ENCODE peak calls at places on chromosomes 13 and 19, in four cellular contexts. One of them, this sample, is unnamed.

GRCh38 chr13:102825921-102826706 is 19.7 kb upstream of the ERCC5 start:
- DNase-seq in K562: no peak
- DNase-seq in HepG2: no peak
- DNase-seq in GM12892: no peak
- DNase-seq in this sample: no peak

GRCh38 chr19:8485561-8486371 is 16.7 kb downstream of the PRAM1 start:
- DNase-seq in K562: no peak
- DNase-seq in HepG2: no peak
- DNase-seq in GM12892: no peak
- DNase-seq in this sample: no peak

GRCh38 chr19:3981736-3982681 is 3.3 kb downstream of the EEF2 start:
- DNase-seq in K562: no peak
- DNase-seq in HepG2: no peak
- DNase-seq in GM12892: no peak
- DNase-seq in this sample: no peak

GRCh38 chr13:26853272-26853818 is 92.8 kb upstream of the GPR12 start:
- DNase-seq in K562: no peak
- DNase-seq in HepG2: no peak
- DNase-seq in GM12892: no peak
- DNase-seq in this sample: no peak

GRCh38 chr19:44602071-44602470 is 11.3 kb upstream of the IGSF23 start:
- DNase-seq in K562: no peak
- DNase-seq in HepG2: no peak
- DNase-seq in GM12892: no peak
- DNase-seq in this sample: no peak

GRCh38 chr19:40805258-40805868 is 6.4 kb downstream of the EGLN2 start:
- DNase-seq in K562: no peak
- DNase-seq in HepG2: no peak
- DNase-seq in GM12892: no peak
- DNase-seq in this sample: no peak

GRCh38 chr13:75486146-75486545 is 4.2 kb upstream of the TBC1D4 start:
- DNase-seq in K562: no peak
- DNase-seq in HepG2: peak
- DNase-seq in GM12892: no peak
- DNase-seq in this sample: no peak

GRCh38 chr19:788821-789472 is 8.3 kb upstream of the PTBP1 start:
- DNase-seq in K562: no peak
- DNase-seq in HepG2: peak
- DNase-seq in GM12892: no peak
- DNase-seq in this sample: no peak

GRCh38 chr13:86464193-86464592 is 665.0 kb upstream of the SLITRK6 start:
- DNase-seq in K562: no peak
- DNase-seq in HepG2: no peak
- DNase-seq in GM12892: no peak
- DNase-seq in this sample: no peak

GRCh38 chr13:47519626-47520025 is 481.4 kb downstream of the SUCLA2 start:
- DNase-seq in K562: no peak
- DNase-seq in HepG2: no peak
- DNase-seq in GM12892: no peak
- DNase-seq in this sample: no peak

GRCh38 chr13:35988648-35989081 is 142.5 kb downstream of the DCLK1 start:
- DNase-seq in K562: no peak
- DNase-seq in HepG2: no peak
- DNase-seq in GM12892: no peak
- DNase-seq in this sample: no peak

GRCh38 chr19:28864577-28865042 is 348.3 kb downstream of the UQCRFS1 start:
- DNase-seq in K562: no peak
- DNase-seq in HepG2: no peak
- DNase-seq in GM12892: no peak
- DNase-seq in this sample: no peak

GRCh38 chr19:19026299-19026971 is 6.9 kb downstream of the SUGP2 start:
- DNase-seq in K562: no peak
- DNase-seq in HepG2: peak
- DNase-seq in GM12892: no peak
- DNase-seq in this sample: no peak

GRCh38 chr13:38483623-38484022 is 134.0 kb downstream of the UFM1 start:
- DNase-seq in K562: no peak
- DNase-seq in HepG2: no peak
- DNase-seq in GM12892: no peak
- DNase-seq in this sample: no peak

GRCh38 chr13:100848304-100848703 is 173.7 kb upstream of the TMTC4 start:
- DNase-seq in K562: no peak
- DNase-seq in HepG2: no peak
- DNase-seq in GM12892: no peak
- DNase-seq in this sample: no peak
- TF ChIP-seq TAF1 in K562: no peak
- TF ChIP-seq TAF1 in HepG2: no peak
- TF ChIP-seq TAF1 in GM12892: no peak
- TF ChIP-seq TAF1 in this sample: no peak

GRCh38 chr13:44718467-44718866 is 142.3 kb upstream of the TSC22D1 start:
- DNase-seq in K562: no peak
- DNase-seq in HepG2: no peak
- DNase-seq in GM12892: no peak
- DNase-seq in this sample: no peak

GRCh38 chr13:44713793-44714469 is 137.8 kb upstream of the TSC22D1 start:
- DNase-seq in K562: no peak
- DNase-seq in HepG2: peak
- DNase-seq in GM12892: no peak
- DNase-seq in this sample: no peak

GRCh38 chr13:44710576-44710975 is 134.4 kb upstream of the TSC22D1 start:
- DNase-seq in K562: no peak
- DNase-seq in HepG2: no peak
- DNase-seq in GM12892: peak
- DNase-seq in this sample: peak

GRCh38 chr13:44719857-44720671 is 143.9 kb upstream of the TSC22D1 start:
- DNase-seq in K562: no peak
- DNase-seq in HepG2: no peak
- DNase-seq in GM12892: no peak
- DNase-seq in this sample: no peak

GRCh38 chr13:44715287-44716224 is 139.4 kb upstream of the TSC22D1 start:
- DNase-seq in K562: no peak
- DNase-seq in HepG2: no peak
- DNase-seq in GM12892: no peak
- DNase-seq in this sample: no peak
- TF ChIP-seq TAF1 in K562: no peak
- TF ChIP-seq TAF1 in HepG2: no peak
- TF ChIP-seq TAF1 in GM12892: no peak
- TF ChIP-seq TAF1 in this sample: no peak

DNA sequence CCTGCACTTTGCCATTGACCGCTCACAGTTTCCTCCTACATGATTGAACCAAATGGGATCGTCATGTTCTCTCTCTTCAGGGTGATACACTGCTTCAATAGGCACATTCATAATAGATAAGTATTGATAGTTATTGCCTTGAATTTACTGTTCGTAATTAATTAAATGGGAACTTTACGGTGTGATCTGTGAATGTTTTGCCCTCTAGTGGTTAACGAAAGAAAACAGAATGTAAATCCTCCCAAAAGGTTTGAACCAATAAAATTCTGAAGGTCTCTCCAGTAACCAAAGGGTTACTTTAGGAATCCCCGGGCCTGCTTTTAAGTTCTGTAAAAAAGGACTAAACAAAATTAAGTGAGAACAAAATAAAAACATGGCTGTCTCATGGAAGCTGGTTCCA is 389.3 kb downstream of the DACH1 start:
- DNase-seq in K562: no peak
- DNase-seq in HepG2: no peak
- DNase-seq in GM12892: no peak
- DNase-seq in this sample: no peak
- TF ChIP-seq TAF1 in K562: no peak
- TF ChIP-seq TAF1 in HepG2: no peak
- TF ChIP-seq TAF1 in GM12892: no peak
- TF ChIP-seq TAF1 in this sample: no peak

GRCh38 chr19:36488816-36489138 is 584 bp downstream of the ZNF566 start:
- DNase-seq in K562: peak
- DNase-seq in HepG2: peak
- DNase-seq in GM12892: peak
- DNase-seq in this sample: no peak
- TF ChIP-seq TAF1 in K562: no peak
- TF ChIP-seq TAF1 in HepG2: no peak
- TF ChIP-seq TAF1 in GM12892: no peak
- TF ChIP-seq TAF1 in this sample: no peak

DNA sequence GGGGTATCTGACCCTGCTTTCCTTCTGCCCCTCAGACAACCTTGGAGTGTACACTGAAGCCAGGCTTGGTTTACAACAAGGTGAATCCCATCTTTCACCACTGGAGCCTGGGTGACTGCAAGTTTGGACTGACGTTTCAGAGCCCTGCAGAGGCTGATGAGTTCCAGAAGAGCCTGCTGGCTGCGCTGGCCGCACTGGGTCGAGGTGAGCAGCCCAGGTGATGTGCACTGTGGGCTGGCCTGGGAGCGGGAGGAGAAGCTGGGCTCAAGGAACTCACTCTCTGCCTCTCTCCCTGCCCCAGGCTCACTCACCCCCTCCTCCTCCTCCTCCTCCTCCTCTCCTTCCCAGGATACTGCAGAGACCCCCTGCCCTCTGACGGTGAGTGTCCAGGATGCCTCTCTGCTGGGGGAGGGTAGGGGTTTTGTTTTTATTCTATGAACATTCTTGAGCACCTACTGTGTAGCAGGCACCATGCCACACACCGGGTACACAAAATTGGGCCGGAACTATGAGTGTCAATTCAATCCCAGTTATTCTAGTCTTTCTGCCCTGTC is 3.5 kb downstream of the SPRED3 start:
- DNase-seq in K562: no peak
- DNase-seq in HepG2: no peak
- DNase-seq in GM12892: no peak
- DNase-seq in this sample: no peak
- TF ChIP-seq TAF1 in K562: no peak
- TF ChIP-seq TAF1 in HepG2: no peak
- TF ChIP-seq TAF1 in GM12892: no peak
- TF ChIP-seq TAF1 in this sample: no peak

DNA sequence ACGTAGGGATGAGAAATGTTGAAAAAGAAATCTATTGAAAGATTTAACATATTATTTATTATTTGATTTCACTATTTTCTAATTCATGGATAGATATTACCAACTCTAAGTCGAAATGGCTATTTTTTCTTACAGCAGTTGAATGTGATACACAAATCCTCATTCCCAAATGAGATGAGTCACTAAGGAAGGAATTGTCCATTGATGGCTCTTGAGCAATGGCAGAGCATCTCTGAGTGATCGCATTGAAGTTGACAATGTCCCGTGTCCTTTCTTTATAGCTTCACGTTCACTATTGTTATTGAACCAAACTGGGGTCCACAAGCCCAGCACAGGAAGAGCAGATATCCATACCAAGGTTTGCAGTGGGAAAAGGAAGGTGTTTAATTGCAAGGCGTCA is 648.3 kb upstream of the SPRY2 start:
- DNase-seq in K562: no peak
- DNase-seq in HepG2: no peak
- DNase-seq in GM12892: no peak
- DNase-seq in this sample: no peak
- TF ChIP-seq TAF1 in K562: no peak
- TF ChIP-seq TAF1 in HepG2: no peak
- TF ChIP-seq TAF1 in GM12892: no peak
- TF ChIP-seq TAF1 in this sample: no peak

GRCh38 chr13:111858571-111858970 is 208.4 kb upstream of the SOX1 start:
- DNase-seq in K562: no peak
- DNase-seq in HepG2: no peak
- DNase-seq in GM12892: no peak
- DNase-seq in this sample: no peak

GRCh38 chr13:111856571-111856970 is 210.4 kb upstream of the SOX1 start:
- DNase-seq in K562: no peak
- DNase-seq in HepG2: no peak
- DNase-seq in GM12892: no peak
- DNase-seq in this sample: no peak

GRCh38 chr13:111857336-111857735 is 209.6 kb upstream of the SOX1 start:
- DNase-seq in K562: no peak
- DNase-seq in HepG2: no peak
- DNase-seq in GM12892: no peak
- DNase-seq in this sample: no peak

GRCh38 chr13:111859361-111860105 is 207.4 kb upstream of the SOX1 start:
- DNase-seq in K562: no peak
- DNase-seq in HepG2: no peak
- DNase-seq in GM12892: no peak
- DNase-seq in this sample: no peak

DNA sequence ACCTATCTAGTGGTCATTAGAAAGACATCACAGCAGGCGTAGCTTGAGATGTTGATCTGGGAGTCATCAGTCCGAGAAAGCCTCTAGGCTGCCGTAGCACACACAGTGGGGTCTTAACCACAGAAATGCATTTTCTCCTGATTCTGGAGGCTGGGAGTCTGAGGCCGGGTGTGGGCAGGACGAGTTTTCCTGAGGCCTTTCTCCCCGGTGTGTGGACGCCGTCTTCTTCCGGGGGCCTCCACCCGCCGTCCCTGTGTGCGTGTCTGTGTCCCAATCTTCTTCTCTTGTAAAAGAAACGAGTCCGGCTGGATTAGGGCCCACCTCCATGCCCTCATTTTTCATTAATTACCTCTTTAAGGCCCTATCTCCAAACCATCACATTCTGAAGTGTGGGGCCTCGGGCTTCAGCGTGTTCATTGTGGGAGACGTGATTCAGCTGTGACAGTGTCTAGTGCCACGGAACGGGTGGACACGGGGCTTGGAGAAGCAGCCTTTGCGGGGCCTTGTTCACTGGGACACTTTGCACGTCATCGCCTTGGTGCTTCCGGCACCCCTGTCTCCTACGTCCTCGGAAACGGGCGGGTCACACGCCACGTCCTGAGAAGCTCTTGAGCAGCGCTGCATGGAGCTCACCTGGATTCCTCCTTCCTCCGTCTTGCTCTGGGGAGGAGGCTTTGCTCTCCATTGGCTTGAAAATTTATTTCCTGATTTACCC is 208.9 kb upstream of the SOX1 start:
- DNase-seq in K562: no peak
- DNase-seq in HepG2: no peak
- DNase-seq in GM12892: no peak
- DNase-seq in this sample: no peak
- TF ChIP-seq TAF1 in K562: no peak
- TF ChIP-seq TAF1 in HepG2: no peak
- TF ChIP-seq TAF1 in GM12892: no peak
- TF ChIP-seq TAF1 in this sample: no peak

GRCh38 chr13:24834902-24835510 is 71.0 kb downstream of the RNF17 start:
- DNase-seq in K562: no peak
- DNase-seq in HepG2: no peak
- DNase-seq in GM12892: no peak
- DNase-seq in this sample: no peak
- TF ChIP-seq TAF1 in K562: no peak
- TF ChIP-seq TAF1 in HepG2: no peak
- TF ChIP-seq TAF1 in GM12892: no peak
- TF ChIP-seq TAF1 in this sample: no peak